ENCODE peak calls at places on chromosomes 3 and 15, in four cellular contexts. D is fibroblast of pulmonary artery, X is endothelial cell of umbilical vein, Q is GM12865. W is an unnamed sample.

GRCh38 chr3:183653209-183654064 is 18.0 kb downstream of the KLHL24 start:
- DNase-seq in X (peak; percentile 33), D (peak; percentile 20), Q (no peak), W (no peak)

GRCh38 chr3:133853925-133854227 is 41.8 kb downstream of the RAB6B start:
- DNase-seq in Q (no peak), X (no peak), D (no peak), W (no peak)

GRCh38 chr3:171963546-171963945 is 75.8 kb upstream of the FNDC3B start:
- DNase-seq in Q (no peak), X (no peak), D (no peak), W (no peak)

GRCh38 chr3:165169368-165169767 is 26.8 kb downstream of the SLITRK3 start:
- DNase-seq in X (no peak), D (no peak), Q (no peak), W (no peak)

GRCh38 chr3:114861666-114862065 is 285.4 kb downstream of the ZBTB20 start:
- DNase-seq in Q (no peak), X (no peak), D (no peak), W (no peak)

GRCh38 chr3:99747915-99748314 is 69.7 kb upstream of the CMSS1 start:
- DNase-seq in D (peak; percentile 58), Q (peak; percentile 3), X (peak; percentile 62), W (no peak)

GRCh38 chr3:17157713-17158112 is 273.0 kb downstream of the PLCL2 start:
- DNase-seq in Q (no peak), D (peak; percentile 24), X (no peak), W (no peak)

GRCh38 chr15:86855307-86855706 is 775.6 kb downstream of the AGBL1 start:
- DNase-seq in D (no peak), X (no peak), Q (no peak), W (no peak)

GRCh38 chr3:65883614-65884013 is 155.1 kb downstream of the MAGI1 start:
- DNase-seq in D (peak; percentile 62), X (peak; percentile 68), Q (no peak), W (no peak)

GRCh38 chr3:120559228-120560061 is 36.7 kb upstream of the NDUFB4 start:
- DNase-seq in X (peak; percentile 73), Q (no peak), D (peak; percentile 70), W (no peak)

DNA sequence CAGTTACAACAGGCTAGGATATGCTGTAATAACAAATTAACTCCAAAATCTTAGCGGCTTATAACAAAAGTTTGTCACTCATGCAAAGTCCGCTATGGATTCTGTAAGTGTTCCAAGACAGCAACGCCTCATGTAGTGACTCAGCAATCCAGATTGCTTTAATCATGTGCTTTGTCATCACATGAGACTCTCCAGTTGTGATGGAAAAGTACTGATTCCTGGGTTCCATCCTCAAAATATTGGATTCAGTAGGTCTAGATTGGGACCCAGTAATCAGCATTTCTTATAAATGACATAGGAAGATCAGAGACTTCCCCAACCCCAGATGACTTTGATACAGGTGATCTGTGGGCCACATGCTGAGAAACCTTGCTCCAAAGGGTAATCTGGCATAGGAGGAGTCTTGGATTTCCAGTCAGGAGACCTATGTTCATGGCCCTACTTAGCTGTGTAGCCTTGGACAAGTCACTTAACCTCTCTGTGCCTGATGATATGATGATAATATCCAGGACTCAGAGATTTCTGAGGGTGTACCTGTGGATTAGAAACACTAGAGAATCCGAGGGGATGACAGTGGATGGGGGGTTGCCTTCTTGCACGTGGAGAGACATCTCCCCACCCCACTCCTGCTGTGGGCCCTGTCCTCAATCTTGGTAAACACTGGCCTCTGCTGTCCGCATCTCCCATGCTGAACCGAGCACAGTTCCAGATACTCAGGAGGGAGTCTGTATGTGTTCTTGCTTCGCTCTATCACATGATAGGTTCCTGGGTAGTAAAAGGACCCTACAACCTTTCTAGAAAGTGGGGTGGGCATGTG is 65.5 kb downstream of the CORO2B start:
- DNase-seq in D (peak; percentile 85), Q (no peak), X (no peak), W (no peak)
- TF ChIP-seq CTCF in D (peak; percentile 16), Q (no peak), X (no peak), W (no peak)

GRCh38 chr3:149010966-149011365 is 19.6 kb downstream of the GYG1 start:
- DNase-seq in X (no peak), D (no peak), Q (no peak), W (no peak)

GRCh38 chr3:149009732-149010131 is 18.4 kb downstream of the GYG1 start:
- DNase-seq in D (no peak), Q (peak; percentile 65), X (no peak), W (peak; percentile 40)

GRCh38 chr3:149010504-149010951 is 19.2 kb downstream of the GYG1 start:
- DNase-seq in X (no peak), D (peak; percentile 65), Q (no peak), W (no peak)

GRCh38 chr3:149013726-149014125 is 22.4 kb downstream of the GYG1 start:
- DNase-seq in D (no peak), X (no peak), Q (no peak), W (no peak)

DNA sequence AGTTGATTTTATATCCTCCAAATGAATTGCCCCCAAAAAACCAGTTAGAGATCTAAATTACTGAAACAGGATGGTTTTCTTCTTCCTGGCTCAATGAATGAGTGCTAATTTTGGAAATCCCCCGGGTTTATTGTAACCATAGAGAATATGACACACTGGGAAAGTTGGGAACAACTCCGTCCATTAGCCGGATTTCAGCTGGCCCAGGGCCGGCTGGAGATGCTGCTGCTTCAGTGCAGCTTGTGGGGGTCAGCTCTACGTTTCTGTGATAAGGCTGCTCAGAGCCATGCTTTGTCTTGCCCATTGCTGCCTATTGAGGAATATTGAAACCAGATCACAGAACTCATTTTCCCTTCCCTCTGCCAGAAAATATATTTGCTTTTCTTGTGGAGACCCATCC is 20.3 kb downstream of the GYG1 start:
- DNase-seq in D (no peak), Q (no peak), X (no peak), W (no peak)
- TF ChIP-seq CTCF in D (no peak), Q (no peak), X (no peak), W (no peak)

GRCh38 chr15:45225506-45226273 is 26.3 kb upstream of the SLC28A2 start:
- DNase-seq in X (no peak), D (no peak), Q (no peak), W (no peak)
- TF ChIP-seq CTCF in X (no peak), D (no peak), Q (peak; percentile 10), W (no peak)

GRCh38 chr3:81580399-81580798 is 181.0 kb downstream of the GBE1 start:
- DNase-seq in D (no peak), Q (no peak), X (no peak), W (no peak)

GRCh38 chr3:81585937-81586336 is 175.5 kb downstream of the GBE1 start:
- DNase-seq in Q (no peak), X (no peak), D (no peak), W (no peak)

GRCh38 chr3:81585057-81585456 is 176.4 kb downstream of the GBE1 start:
- DNase-seq in Q (no peak), D (no peak), X (no peak), W (no peak)

GRCh38 chr3:81579744-81580143 is 181.7 kb downstream of the GBE1 start:
- DNase-seq in D (no peak), Q (no peak), X (no peak), W (no peak)

DNA sequence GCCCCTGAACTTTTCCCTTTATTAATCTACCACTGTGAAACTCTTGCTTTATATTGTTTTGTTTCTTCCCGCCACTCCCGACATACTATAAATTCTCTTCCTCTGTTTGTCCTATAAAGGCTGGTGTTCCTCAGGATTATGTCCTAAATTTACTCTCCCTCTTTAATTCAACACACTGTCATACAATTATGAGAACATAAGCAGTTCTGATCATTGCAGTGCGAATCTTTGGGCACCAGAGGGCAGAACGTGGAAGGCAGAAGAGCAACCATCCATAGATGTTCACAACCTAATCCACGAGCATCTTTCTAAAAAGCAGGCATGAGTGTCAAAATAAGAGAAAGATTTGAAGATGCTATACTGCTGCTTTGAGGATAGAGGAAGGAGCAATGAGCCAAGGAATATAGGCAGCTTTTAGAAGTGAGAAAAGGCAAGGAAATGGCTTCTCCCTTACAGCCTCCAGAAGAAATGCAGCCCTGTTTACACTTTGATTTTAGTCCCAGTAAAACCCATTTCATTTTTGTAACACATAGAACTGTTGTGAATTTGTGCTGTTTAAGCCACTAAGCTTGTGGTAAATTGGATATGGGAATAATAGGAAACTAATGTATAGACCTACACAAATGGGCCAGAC is 179.4 kb downstream of the GBE1 start:
- DNase-seq in Q (peak; percentile 56), X (peak; percentile 50), D (peak; percentile 63), W (peak; percentile 2)
- TF ChIP-seq CTCF in Q (peak; percentile 74), X (peak; percentile 62), D (peak; percentile 87), W (peak; percentile 3)

GRCh38 chr3:179812096-179812382 is 159.2 kb downstream of the USP13 start:
- DNase-seq in D (no peak), Q (no peak), X (no peak), W (no peak)

GRCh38 chr3:179809639-179810038 is 156.8 kb downstream of the USP13 start:
- DNase-seq in Q (no peak), X (no peak), D (no peak), W (no peak)

GRCh38 chr3:179806177-179806576 is 153.3 kb downstream of the USP13 start:
- DNase-seq in X (no peak), Q (no peak), D (no peak), W (no peak)

GRCh38 chr3:179807588-179807987 is 154.7 kb downstream of the USP13 start:
- DNase-seq in X (no peak), D (no peak), Q (no peak), W (no peak)

GRCh38 chr3:179811321-179812095 is 158.7 kb downstream of the USP13 start:
- DNase-seq in Q (peak; percentile 78), X (peak; percentile 55), D (peak; percentile 77), W (peak; percentile 48)
- TF ChIP-seq CTCF in Q (peak; percentile 56), X (peak; percentile 53), D (peak; percentile 76), W (peak; percentile 17)